ENCODE peak calls at places on chromosomes 6 and 20, in four cellular contexts. H is tibial artery, S is transverse colon, W is Karpas-422. O is an unnamed sample.

GRCh38 chr6:25916330-25916729 is 14.2 kb downstream of the SLC17A2 start:
- DNase-seq in H (no peak), S (no peak), W (no peak), O (no peak)

GRCh38 chr6:43715056-43715788 is 27.6 kb upstream of the MRPS18A start:
- DNase-seq in H (no peak), S (peak; percentile 65), W (peak; percentile 71), O (no peak)

GRCh38 chr6:1502041-1502440 is 107.7 kb upstream of the FOXC1 start:
- DNase-seq in H (no peak), S (no peak), W (no peak), O (no peak)

GRCh38 chr20:23086056-23086551 is at the start of gene CD93:
- DNase-seq in H (peak; percentile 50), S (no peak), W (no peak), O (no peak)

GRCh38 chr6:105791569-105792318 is 294.4 kb upstream of the PRDM1 start:
- DNase-seq in H (no peak), S (no peak), W (no peak), O (no peak)

GRCh38 chr6:98824163-98824906 is 10.0 kb upstream of the POU3F2 start:
- DNase-seq in H (no peak), S (no peak), W (no peak), O (no peak)

GRCh38 chr6:129500958-129501381 is 209.0 kb downstream of the ARHGAP18 start:
- DNase-seq in H (no peak), S (no peak), W (no peak), O (no peak)

GRCh38 chr6:110214338-110214737 is 34.1 kb downstream of the CDC40 start:
- DNase-seq in H (no peak), S (no peak), W (no peak), O (no peak)

GRCh38 chr6:87968435-87969278 is 79.0 kb upstream of the SPACA1 start:
- DNase-seq in H (no peak), S (peak; percentile 36), W (no peak), O (peak; percentile 33)

GRCh38 chr6:104682722-104683643 is 176.7 kb downstream of the HACE1 start:
- DNase-seq in H (no peak), S (peak; percentile 33), W (peak; percentile 87), O (no peak)

GRCh38 chr6:169806718-169807117 is 55.3 kb downstream of the ERMARD start:
- DNase-seq in H (no peak), S (no peak), W (no peak), O (no peak)

GRCh38 chr6:169961772-169962561 is 210.5 kb downstream of the ERMARD start:
- DNase-seq in H (peak; percentile 17), S (peak; percentile 21), W (no peak), O (no peak)

GRCh38 chr20:43456809-43457639 is 672 bp upstream of the SRSF6 start:
- DNase-seq in H (peak; percentile 95), S (peak; percentile 93), W (peak; percentile 94), O (peak; percentile 95)

GRCh38 chr6:12751694-12752304 is 35.2 kb downstream of the PHACTR1 start:
- DNase-seq in H (peak; percentile 56), S (peak; percentile 20), W (peak; percentile 79), O (no peak)

GRCh38 chr6:107807186-107807585 is 16.9 kb downstream of the SCML4 start:
- DNase-seq in H (no peak), S (no peak), W (no peak), O (no peak)

DNA sequence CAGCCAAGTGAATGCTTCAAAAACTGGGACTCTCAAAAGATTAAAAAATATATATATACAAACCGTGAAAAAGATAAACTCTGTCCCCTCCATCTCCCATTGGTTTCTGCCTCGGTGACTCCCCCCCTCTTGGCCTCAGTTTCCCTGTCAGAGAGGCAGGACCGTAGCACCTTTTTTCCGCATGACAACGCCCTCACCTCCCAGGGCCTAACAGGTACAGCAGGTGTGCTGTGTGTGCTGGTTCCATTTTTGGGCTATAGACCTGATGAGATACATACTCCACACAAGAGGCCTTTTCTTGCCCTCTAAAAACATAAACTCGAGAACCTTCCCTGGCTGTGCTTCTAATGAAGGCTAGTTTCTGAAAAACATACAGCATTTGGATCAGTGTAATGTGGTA is 49.5 kb downstream of the GNAS start:
- DNase-seq in H (no peak), S (no peak), W (no peak), O (no peak)
- H3K4me1 ChIP-seq in H (no peaks in the 10 kb centered on the region), S (peaks cover 37% of the 10 kb centered on the region), W (peaks cover 37% of the 10 kb centered on the region), O (peaks cover 7% of the 10 kb centered on the region)

GRCh38 chr6:47700051-47700450 is 1.7 kb downstream of the ADGRF4 start:
- DNase-seq in H (no peak), S (no peak), W (no peak), O (no peak)
- H3K4me3 ChIP-seq in H (no peak overlapping the region), S (no peak overlapping the region), W (no peak overlapping the region), O (no peak overlapping the region)

DNA sequence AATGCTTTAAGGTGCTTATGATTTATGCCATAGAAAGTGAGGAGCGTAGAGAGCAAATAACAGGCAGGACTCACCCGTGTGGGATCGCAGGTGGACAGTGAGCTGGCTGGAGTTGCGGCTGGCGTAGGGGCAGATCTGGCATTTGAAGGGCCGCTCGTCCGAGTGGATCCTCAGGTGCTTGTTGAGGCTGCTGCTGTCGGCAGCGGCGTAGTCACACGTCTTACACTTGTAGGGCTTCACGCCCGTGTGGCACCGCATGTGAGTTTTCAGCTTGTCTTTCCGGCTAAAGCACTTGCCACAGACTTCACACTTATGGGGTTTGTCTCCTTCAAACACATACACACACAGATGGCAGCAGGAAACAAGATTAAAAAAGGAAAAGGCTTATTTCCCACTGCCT is 31.5 kb downstream of the ZFP64 start:
- DNase-seq in H (no peak), S (no peak), W (no peak), O (no peak)
- H3K36me3 ChIP-seq in H (peaks cover 84% of the 10 kb centered on the region), S (peaks cover 36% of the 10 kb centered on the region), W (peaks cover 28% of the 10 kb centered on the region), O (peaks cover 6% of the 10 kb centered on the region)

GRCh38 chr6:168013250-168013915 is 15.9 kb downstream of the KIF25 start:
- DNase-seq in H (no peak), S (no peak), W (no peak), O (no peak)

GRCh38 chr6:168011291-168011690 is 13.8 kb downstream of the KIF25 start:
- DNase-seq in H (no peak), S (no peak), W (no peak), O (no peak)

GRCh38 chr6:168014406-168014959 is 17.0 kb downstream of the KIF25 start:
- DNase-seq in H (no peak), S (no peak), W (no peak), O (no peak)

GRCh38 chr6:168015492-168016175 is 18.2 kb downstream of the KIF25 start:
- DNase-seq in H (no peak), S (no peak), W (no peak), O (no peak)

GRCh38 chr6:168012431-168013249 is 15.2 kb downstream of the KIF25 start:
- DNase-seq in H (no peak), S (no peak), W (no peak), O (peak; percentile 0)
- H3K4me1 ChIP-seq in H (no peaks in the 10 kb centered on the region), S (peaks cover 8% of the 10 kb centered on the region), W (no peaks in the 10 kb centered on the region), O (peaks cover 13% of the 10 kb centered on the region)

DNA sequence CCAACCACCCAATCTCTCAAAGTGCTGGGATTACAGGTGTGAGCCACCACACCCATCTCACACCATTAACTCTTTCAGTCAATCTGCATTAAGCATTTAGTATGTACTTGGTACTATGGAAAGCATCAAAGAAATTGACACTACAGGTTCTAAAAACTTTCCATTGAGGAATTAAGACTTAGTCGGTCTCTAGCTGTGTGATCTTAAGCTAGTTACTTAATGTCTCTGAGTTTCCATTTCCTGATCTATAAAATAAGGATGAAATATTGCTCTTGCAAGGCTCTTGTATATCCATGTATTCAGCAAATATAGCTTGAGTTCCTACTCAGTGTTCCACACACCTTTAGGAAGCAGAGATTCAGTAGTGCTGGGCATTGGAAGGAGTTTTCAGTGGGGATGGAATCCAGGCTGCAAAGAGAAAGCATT is 48.9 kb upstream of the NCOA3 start:
- DNase-seq in H (no peak), S (no peak), W (peak; percentile 38), O (no peak)
- H3K4me3 ChIP-seq in H (no peak overlapping the region), S (no peak overlapping the region), W (no peak overlapping the region), O (no peak overlapping the region)

GRCh38 chr20:5109276-5109675 is 10.5 kb downstream of the PCNA start:
- DNase-seq in H (no peak), S (no peak), W (no peak), O (no peak)

GRCh38 chr20:5100684-5101347 is 18.9 kb downstream of the PCNA start:
- DNase-seq in H (peak; percentile 62), S (peak; percentile 81), W (peak; percentile 82), O (peak; percentile 70)

GRCh38 chr20:5104479-5104878 is 15.3 kb downstream of the PCNA start:
- DNase-seq in H (no peak), S (no peak), W (no peak), O (no peak)
- H3K36me3 ChIP-seq in H (peaks cover 69% of the 10 kb centered on the region), S (peaks cover 20% of the 10 kb centered on the region), W (peaks cover 53% of the 10 kb centered on the region), O (no peaks in the 10 kb centered on the region)

GRCh38 chr20:46276531-46276930 is 31.8 kb downstream of the CDH22 start:
- DNase-seq in H (no peak), S (no peak), W (no peak), O (no peak)
- H3K4me1 ChIP-seq in H (no peaks in the 10 kb centered on the region), S (no peaks in the 10 kb centered on the region), W (peaks cover 5% of the 10 kb centered on the region), O (no peaks in the 10 kb centered on the region)

GRCh38 chr20:44468044-44468782 is 7.5 kb upstream of the TTPAL start:
- DNase-seq in H (no peak), S (no peak), W (no peak), O (no peak)

GRCh38 chr20:44464514-44464913 is 11.2 kb upstream of the TTPAL start:
- DNase-seq in H (no peak), S (no peak), W (no peak), O (no peak)

GRCh38 chr20:44470327-44470726 is 5.3 kb upstream of the TTPAL start:
- DNase-seq in H (no peak), S (no peak), W (no peak), O (no peak)

GRCh38 chr20:44465001-44465560 is 10.6 kb upstream of the TTPAL start:
- DNase-seq in H (no peak), S (peak; percentile 63), W (no peak), O (peak; percentile 78)

DNA sequence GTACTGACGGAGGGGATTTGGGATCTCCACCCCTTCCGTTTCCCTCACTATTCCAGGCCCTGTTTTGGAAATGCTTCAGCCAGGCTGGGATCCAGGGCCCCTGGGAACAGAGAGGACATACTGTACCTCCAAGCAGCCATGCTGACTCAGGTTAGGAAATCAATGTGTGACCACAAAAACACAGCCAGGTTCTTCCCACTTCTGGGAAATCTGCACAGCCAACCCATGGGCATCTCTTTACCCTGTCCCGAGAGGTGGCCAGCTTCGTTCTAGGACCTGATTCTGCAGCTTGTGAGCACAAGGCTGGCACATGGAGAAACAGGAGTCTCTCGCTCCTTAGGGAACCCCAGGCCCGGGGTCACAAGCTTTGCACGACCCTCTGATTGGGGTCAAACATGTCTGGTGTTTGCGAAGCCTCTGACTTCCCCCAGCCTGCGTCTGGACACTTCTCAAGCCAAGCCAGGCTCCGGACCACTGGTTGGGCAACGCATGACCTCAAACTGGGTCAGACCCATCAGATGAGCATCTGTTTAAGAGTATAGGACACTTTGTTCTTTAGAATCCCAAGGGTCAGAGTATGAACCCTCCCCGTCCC is 8.3 kb upstream of the TTPAL start:
- DNase-seq in H (peak; percentile 76), S (no peak), W (no peak), O (no peak)
- H3K4me3 ChIP-seq in H (no peak overlapping the region), S (no peak overlapping the region), W (no peak overlapping the region), O (no peak overlapping the region)